ENCODE peak calls at places on chromosomes 1 and 21, in nine cellular contexts. U, L, V, Q, B, P, T, K and F are unnamed samples.
A peak's percentile ranks its signal among the peaks of the same experiment; 100 is the strongest.

GRCh38 chr1:46133181-46133658 is 791 bp upstream of the PIK3R3 start:
- DNase-seq in U (no peak), L (peak; percentile 92), V (no peak), Q (peak; percentile 93), B (peak; percentile 64), P (peak; percentile 70), T (no peak), K (no peak), F (no peak)

GRCh38 chr1:17831619-17832018 is 76.5 kb downstream of the ACTL8 start:
- DNase-seq in U (peak; percentile 55), L (no peak), V (peak; percentile 68), Q (no peak), B (no peak), P (no peak), T (peak; percentile 49), K (no peak), F (no peak)

GRCh38 chr1:19232526-19232851 is 18.8 kb downstream of the EMC1 start:
- DNase-seq in U (no peak), L (no peak), V (peak; percentile 46), Q (no peak), B (no peak), P (no peak), T (peak; percentile 73), K (peak; percentile 31), F (no peak)

GRCh38 chr1:208166340-208167138 is 77.6 kb downstream of the PLXNA2 start:
- DNase-seq in U (no peak), L (no peak), V (no peak), Q (no peak), B (no peak), P (no peak), T (no peak), K (no peak), F (no peak)

GRCh38 chr1:8862528-8862927 is 16.0 kb downstream of the ENO1 start:
- DNase-seq in U (no peak), L (peak; percentile 5), V (peak; percentile 36), Q (no peak), B (no peak), P (peak; percentile 13), T (no peak), K (no peak), F (no peak)

GRCh38 chr1:30759718-30760281 is 2.2 kb upstream of the LAPTM5 start:
- DNase-seq in U (no peak), L (no peak), V (no peak), Q (peak; percentile 87), B (no peak), P (no peak), T (no peak), K (no peak), F (no peak)

GRCh38 chr1:93779540-93780121 is 98.0 kb upstream of the BCAR3 start:
- DNase-seq in U (peak; percentile 66), L (no peak), V (peak; percentile 83), Q (no peak), B (no peak), P (no peak), T (peak; percentile 96), K (no peak), F (no peak)

GRCh38 chr1:166136252-166136651 is 30.5 kb downstream of the FAM78B start:
- DNase-seq in U (no peak), L (no peak), V (no peak), Q (no peak), B (no peak), P (no peak), T (no peak), K (no peak), F (no peak)

GRCh38 chr1:22131062-22131461 is 11.8 kb downstream of the WNT4 start:
- DNase-seq in U (no peak), L (no peak), V (no peak), Q (no peak), B (no peak), P (no peak), T (no peak), K (no peak), F (no peak)

GRCh38 chr1:90262791-90263190 is 267.9 kb downstream of the ZNF326 start:
- DNase-seq in U (no peak), L (no peak), V (no peak), Q (no peak), B (no peak), P (no peak), T (no peak), K (no peak), F (no peak)

GRCh38 chr1:92484472-92485373 is 2.0 kb downstream of the GFI1 start:
- DNase-seq in U (no peak), L (peak; percentile 63), V (peak; percentile 33), Q (peak; percentile 90), B (no peak), P (peak; percentile 12), T (no peak), K (peak; percentile 84), F (no peak)

GRCh38 chr21:31470896-31471694 is 127.0 kb upstream of the TIAM1 start:
- DNase-seq in U (no peak), L (peak; percentile 60), V (no peak), Q (no peak), B (no peak), P (no peak), T (no peak), K (no peak), F (no peak)

GRCh38 chr1:39104158-39105060 is 78.3 kb downstream of the NDUFS5 start:
- DNase-seq in U (peak; percentile 61), L (no peak), V (peak; percentile 67), Q (no peak), B (no peak), P (no peak), T (peak; percentile 46), K (no peak), F (no peak)

GRCh38 chr1:237041795-237042466 is at the start of gene RYR2:
- DNase-seq in U (no peak), L (peak; percentile 80), V (peak; percentile 5), Q (no peak), B (peak; percentile 21), P (no peak), T (peak; percentile 17), K (no peak), F (peak; percentile 73)

GRCh38 chr1:19737413-19737812 is 62.3 kb downstream of the TMCO4 start:
- DNase-seq in U (no peak), L (no peak), V (peak; percentile 56), Q (no peak), B (no peak), P (peak; percentile 62), T (peak; percentile 53), K (no peak), F (peak; percentile 15)